ENCODE peak calls at places on chromosomes 12 and 14, in eight cellular contexts. P, V, W, N, T, C, D and F are unnamed samples.

GRCh38 chr12:32983968-32984367 is 87.4 kb upstream of the PKP2 start:
- DNase-seq in P (no peak), V (no peak), W (no peak), N (no peak), T (no peak), C (peak; percentile 41), D (peak; percentile 19), F (no peak)

GRCh38 chr12:27252934-27253333 is 8.8 kb downstream of the STK38L start:
- DNase-seq in P (no peak), V (no peak), W (no peak), N (no peak), T (no peak), C (no peak), D (peak; percentile 73), F (no peak)

GRCh38 chr14:85479306-85479705 is 50.6 kb upstream of the FLRT2 start:
- DNase-seq in P (no peak), V (no peak), W (no peak), N (no peak), T (no peak), C (no peak), D (no peak), F (no peak)

GRCh38 chr14:54590481-54590880 is 23.6 kb downstream of the SAMD4A start:
- DNase-seq in P (no peak), V (no peak), W (no peak), N (no peak), T (peak; percentile 49), C (no peak), D (no peak), F (no peak)

GRCh38 chr14:50260511-50260910 is 29.1 kb upstream of the SOS2 start:
- DNase-seq in P (peak; percentile 26), V (no peak), W (peak; percentile 58), N (no peak), T (peak; percentile 57), C (peak; percentile 35), D (peak; percentile 54), F (no peak)

GRCh38 chr12:115918763-115919162 is 358.7 kb downstream of the MED13L start:
- DNase-seq in P (no peak), V (no peak), W (no peak), N (no peak), T (no peak), C (no peak), D (no peak), F (no peak)

GRCh38 chr12:122835693-122836026 is 403 bp downstream of the HIP1R start:
- DNase-seq in P (no peak), V (peak; percentile 26), W (no peak), N (peak; percentile 24), T (no peak), C (peak; percentile 53), D (peak; percentile 71), F (no peak)

GRCh38 chr12:124904306-124905098 is 9.9 kb downstream of the UBC start:
- DNase-seq in P (no peak), V (peak; percentile 37), W (peak; percentile 95), N (peak; percentile 91), T (peak; percentile 99), C (peak; percentile 88), D (peak; percentile 54), F (peak; percentile 65)

GRCh38 chr14:99679543-99679942 is 4.6 kb upstream of the CYP46A1 start:
- DNase-seq in P (no peak), V (no peak), W (no peak), N (no peak), T (no peak), C (no peak), D (no peak), F (no peak)

GRCh38 chr12:126157575-126157966 is 1092.3 kb downstream of the AACS start:
- DNase-seq in P (no peak), V (peak; percentile 77), W (no peak), N (no peak), T (no peak), C (no peak), D (no peak), F (no peak)

GRCh38 chr14:32354716-32355115 is 25.6 kb downstream of the AKAP6 start:
- DNase-seq in P (no peak), V (peak; percentile 35), W (no peak), N (no peak), T (no peak), C (no peak), D (peak; percentile 81), F (no peak)

GRCh38 chr12:27573972-27574371 is 50.0 kb downstream of the PPFIBP1 start:
- DNase-seq in P (no peak), V (no peak), W (peak; percentile 100), N (no peak), T (peak; percentile 99), C (peak; percentile 66), D (no peak), F (no peak)

GRCh38 chr14:61569783-61570182 is 125.5 kb upstream of the HIF1A start:
- DNase-seq in P (peak; percentile 96), V (peak; percentile 39), W (peak; percentile 96), N (no peak), T (peak; percentile 82), C (no peak), D (no peak), F (no peak)

GRCh38 chr12:83140135-83140534 is 453.4 kb downstream of the TMTC2 start:
- DNase-seq in P (no peak), V (no peak), W (no peak), N (no peak), T (no peak), C (no peak), D (no peak), F (no peak)